ENCODE peak calls at places on chromosome 10, in five cellular contexts. I is stimulated activated CD8-positive, alpha-beta memory T cell treated with anti-CD3 and anti-CD28 coated beads, Interleukin-2, amount 100 ng/mL, for 1 hour; L is AG04450; B is NT2/D1; Z is CD4-positive, alpha-beta T cell. P is an unnamed sample.

GRCh38 chr10:68154211-68154497 is 44.9 kb downstream of the MYPN start:
- DNase-seq in I (no peak), L (peak; percentile 47), B (peak; percentile 3), Z (no peak), P (no peak)

GRCh38 chr10:36474456-36474855 is 650.9 kb upstream of the ANKRD30A start:
- DNase-seq in I (no peak), L (no peak), B (no peak), Z (no peak), P (no peak)

GRCh38 chr10:71068811-71069411 is 143.5 kb upstream of the UNC5B start:
- DNase-seq in I (no peak), L (no peak), B (no peak), Z (no peak), P (no peak)

GRCh38 chr10:113021268-113022028 is 71.4 kb downstream of the TCF7L2 start:
- DNase-seq in I (no peak), L (no peak), B (no peak), Z (no peak), P (no peak)

GRCh38 chr10:59523843-59524242 is 161.5 kb upstream of the FAM13C start:
- DNase-seq in I (no peak), L (no peak), B (no peak), Z (no peak), P (no peak)

GRCh38 chr10:77702166-77702565 is 64.6 kb upstream of the KCNMA1 start:
- DNase-seq in I (no peak), L (peak; percentile 63), B (no peak), Z (no peak), P (no peak)

GRCh38 chr10:123455861-123456260 is 210.3 kb upstream of the GPR26 start:
- DNase-seq in I (no peak), L (no peak), B (no peak), Z (no peak), P (no peak)

GRCh38 chr10:3777876-3778707 is 6.9 kb downstream of the KLF6 start:
- DNase-seq in I (no peak), L (no peak), B (no peak), Z (no peak), P (no peak)

GRCh38 chr10:3779146-3779707 is 5.8 kb downstream of the KLF6 start:
- DNase-seq in I (no peak), L (no peak), B (no peak), Z (no peak), P (no peak)

GRCh38 chr10:124494050-124494807 is 32.6 kb downstream of the LHPP start:
- DNase-seq in I (no peak), L (no peak), B (no peak), Z (no peak), P (no peak)

GRCh38 chr10:118595598-118596425 is at the start of gene PRLHR:
- DNase-seq in I (no peak), L (no peak), B (no peak), Z (no peak), P (peak; percentile 38)